ENCODE peak calls at places on chromosomes 11 and 22, in eight cellular contexts. N is left lung, P is stomach, U is psoas muscle, Y is kidney, T is lower leg skin, K is upper lobe of left lung, B is spleen. S is an unnamed sample.

GRCh38 chr22:48960981-48961655 is 866.6 kb downstream of the BRD1 start:
- DNase-seq in N (no peak), P (peak; percentile 4), U (no peak), Y (no peak), T (no peak), K (no peak), B (peak; percentile 27), S (no peak)

GRCh38 chr22:22897036-22897435 is 9.4 kb downstream of the IGLL5 start:
- DNase-seq in N (peak; percentile 10), P (no peak), U (no peak), Y (no peak), T (no peak), K (no peak), B (peak; percentile 31), S (no peak)

GRCh38 chr11:71193431-71193830 is 58.9 kb downstream of the SHANK2 start:
- DNase-seq in N (no peak), P (no peak), U (peak; percentile 25), Y (peak; percentile 60), T (no peak), K (no peak), B (peak; percentile 63), S (no peak)

GRCh38 chr22:43152355-43153071 is 1.2 kb downstream of the TSPO start:
- DNase-seq in N (peak; percentile 80), P (peak; percentile 93), U (peak; percentile 85), Y (peak; percentile 93), T (peak; percentile 82), K (peak; percentile 88), B (peak; percentile 96), S (peak; percentile 66)

GRCh38 chr11:117072517-117073218 is 25.6 kb downstream of the SIK3 start:
- DNase-seq in N (no peak), P (no peak), U (no peak), Y (no peak), T (no peak), K (no peak), B (no peak), S (peak; percentile 90)

GRCh38 chr22:49291781-49292180 is 535.9 kb downstream of the BRD1 start:
- DNase-seq in N (peak; percentile 14), P (no peak), U (no peak), Y (no peak), T (no peak), K (no peak), B (peak; percentile 12), S (no peak)

GRCh38 chr11:2929880-2930704 is 872 bp upstream of the PHLDA2 start:
- DNase-seq in N (peak; percentile 67), P (peak; percentile 52), U (peak; percentile 65), Y (peak; percentile 83), T (no peak), K (peak; percentile 91), B (peak; percentile 82), S (peak; percentile 28)

GRCh38 chr11:104163100-104164027 is 583 bp downstream of the PDGFD start:
- DNase-seq in N (no peak), P (peak; percentile 30), U (no peak), Y (no peak), T (no peak), K (no peak), B (peak; percentile 56), S (peak; percentile 17)

GRCh38 chr22:46878549-46878948 is 116.1 kb downstream of the TBC1D22A start:
- DNase-seq in N (no peak), P (no peak), U (no peak), Y (no peak), T (no peak), K (no peak), B (no peak), S (no peak)

GRCh38 chr11:134036484-134037092 is 32.3 kb upstream of the JAM3 start:
- DNase-seq in N (no peak), P (no peak), U (no peak), Y (no peak), T (no peak), K (peak; percentile 70), B (no peak), S (no peak)

GRCh38 chr11:107962181-107962580 is 33.9 kb downstream of the RAB39A start:
- DNase-seq in N (no peak), P (no peak), U (no peak), Y (no peak), T (no peak), K (no peak), B (no peak), S (peak; percentile 3)

GRCh38 chr11:17148536-17148935 is 59.2 kb downstream of the PIK3C2A start:
- DNase-seq in N (no peak), P (no peak), U (no peak), Y (no peak), T (no peak), K (no peak), B (no peak), S (no peak)

GRCh38 chr11:62132689-62133293 is 9.0 kb downstream of the INCENP start:
- DNase-seq in N (no peak), P (peak; percentile 18), U (no peak), Y (no peak), T (no peak), K (no peak), B (no peak), S (no peak)

GRCh38 chr22:28560005-28560742 is 119.5 kb downstream of the TTC28 start:
- DNase-seq in N (no peak), P (no peak), U (no peak), Y (no peak), T (no peak), K (no peak), B (no peak), S (peak; percentile 64)

DNA sequence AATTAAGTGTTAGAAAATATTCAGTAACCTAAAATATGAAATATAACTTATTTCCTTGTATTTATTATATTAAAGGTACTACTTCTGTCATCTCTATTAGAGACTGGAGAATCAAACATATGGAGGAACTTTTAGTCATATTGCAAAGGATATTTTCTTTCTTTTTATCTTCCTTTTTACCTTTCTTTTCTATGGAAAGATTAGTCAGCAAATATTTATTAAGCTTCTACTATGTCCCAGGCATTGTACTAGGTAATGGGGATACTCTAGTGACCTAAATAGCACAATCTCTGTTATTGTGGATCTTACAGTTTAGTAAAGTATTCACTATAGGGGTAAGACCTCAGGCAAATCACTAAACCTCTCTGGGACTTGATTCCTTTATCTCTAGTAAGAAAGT is 18.3 kb downstream of the SIK2 start:
- DNase-seq in N (no peak), P (no peak), U (no peak), Y (no peak), T (no peak), K (no peak), B (no peak), S (no peak)
- H3K4me3 ChIP-seq in N (no peak overlapping the region), P (no peak overlapping the region), U (no peak overlapping the region), Y (no peak overlapping the region), T (no peak overlapping the region), K (no peak overlapping the region), B (no peak overlapping the region), S (no peak overlapping the region)

GRCh38 chr11:125625594-125626380 is 824 bp downstream of the CHEK1 start:
- DNase-seq in N (peak; percentile 90), P (peak; percentile 88), U (peak; percentile 93), Y (peak; percentile 93), T (peak; percentile 84), K (peak; percentile 96), B (peak; percentile 95), S (peak; percentile 85)
- TF ChIP-seq CTCF in N (no peak), P (no peak), U (no peak), Y (no peak), T (no peak), K (no peak), B (no peak), S (no peak)

GRCh38 chr22:25228822-25229221 is 9.4 kb downstream of the CRYBB2 start:
- DNase-seq in N (no peak), P (no peak), U (no peak), Y (no peak), T (no peak), K (peak; percentile 40), B (no peak), S (no peak)

GRCh38 chr22:25219211-25219689 is at the start of gene CRYBB2:
- DNase-seq in N (no peak), P (no peak), U (no peak), Y (no peak), T (no peak), K (no peak), B (no peak), S (no peak)

GRCh38 chr22:25219948-25220442 is 556 bp downstream of the CRYBB2 start:
- DNase-seq in N (no peak), P (no peak), U (no peak), Y (no peak), T (no peak), K (no peak), B (no peak), S (no peak)

GRCh38 chr22:25221790-25222189 is 2.4 kb downstream of the CRYBB2 start:
- DNase-seq in N (no peak), P (no peak), U (no peak), Y (no peak), T (no peak), K (no peak), B (no peak), S (no peak)

GRCh38 chr22:25223269-25223850 is 3.9 kb downstream of the CRYBB2 start:
- DNase-seq in N (no peak), P (no peak), U (no peak), Y (no peak), T (no peak), K (no peak), B (no peak), S (no peak)
- H3K4me3 ChIP-seq in N (no peak overlapping the region), P (no peak overlapping the region), U (no peak overlapping the region), Y (no peak overlapping the region), T (no peak overlapping the region), K (no peak overlapping the region), B (no peak overlapping the region), S (no peak overlapping the region)

GRCh38 chr11:46666982-46667590 is 33.3 kb downstream of the ARHGAP1 start:
- DNase-seq in N (no peak), P (no peak), U (peak; percentile 66), Y (no peak), T (no peak), K (no peak), B (no peak), S (no peak)

GRCh38 chr11:46671958-46672315 is 28.5 kb downstream of the ARHGAP1 start:
- DNase-seq in N (no peak), P (no peak), U (no peak), Y (no peak), T (no peak), K (no peak), B (no peak), S (no peak)

GRCh38 chr11:46668480-46669085 is 31.8 kb downstream of the ARHGAP1 start:
- DNase-seq in N (no peak), P (no peak), U (no peak), Y (no peak), T (no peak), K (no peak), B (no peak), S (no peak)

GRCh38 chr11:46672381-46672839 is 28.0 kb downstream of the ARHGAP1 start:
- DNase-seq in N (no peak), P (no peak), U (no peak), Y (peak; percentile 43), T (no peak), K (no peak), B (no peak), S (no peak)

DNA sequence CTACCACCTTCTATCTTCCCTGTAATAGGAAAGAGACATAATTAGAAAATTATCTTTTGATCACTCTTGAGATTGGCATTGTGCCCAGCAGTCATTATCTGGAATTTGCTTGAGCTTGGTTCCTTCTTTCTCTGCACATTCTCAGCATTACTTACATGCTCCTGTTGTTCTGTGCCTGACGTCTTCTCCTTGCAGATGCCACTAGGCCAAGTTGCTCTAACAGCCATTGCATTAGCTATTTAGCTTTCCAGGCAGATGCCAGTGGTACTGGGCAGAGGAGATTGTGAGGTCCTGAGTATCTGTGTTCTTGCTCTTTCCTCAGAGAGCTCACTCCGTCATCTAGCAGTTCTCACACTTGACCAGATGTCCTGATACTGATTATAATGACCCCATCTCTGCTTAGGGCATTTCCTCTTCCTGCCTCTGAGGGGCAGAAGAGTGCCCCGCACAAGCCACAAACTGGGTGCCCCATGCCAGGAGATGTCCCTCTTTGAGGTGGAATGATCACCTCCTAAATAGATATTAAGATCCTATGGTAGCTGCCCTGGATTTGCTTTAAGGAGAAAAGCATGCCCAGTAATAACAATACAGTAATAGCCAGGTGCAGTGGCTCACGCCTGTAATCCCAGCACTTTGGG is 30.7 kb downstream of the ARHGAP1 start:
- DNase-seq in N (no peak), P (peak; percentile 16), U (no peak), Y (no peak), T (no peak), K (no peak), B (no peak), S (no peak)
- TF ChIP-seq CTCF in N (no peak), P (peak; percentile 14), U (peak; percentile 43), Y (no peak), T (no peak), K (no peak), B (no peak), S (peak; percentile 26)